ENCODE peak calls at places on chromosomes 16 and 17, in nine cellular contexts. One of them, this sample, is unnamed.

GRCh38 chr16:22712471-22712870 is 101.5 kb upstream of the HS3ST2 start:
- DNase-seq in activated T-helper 1 cell treated with anti-CD3 and anti-CD28 coated beads, Interleukin-12 subunit alpha, Interleukin-12 subunit beta, Interleukin-2, Interleukin-4 antibody, amounts not matched to agents 30 ng/mL and 10 ng/mL and 1 ng/mL, durations not matched to agents 14 hours and 24 hours and 36 hours: no peak
- DNase-seq in brain microvascular endothelial cell: no peak
- DNase-seq in M059J: no peak
- DNase-seq in left colon: no peak
- DNase-seq in HuH-7: no peak
- DNase-seq in stimulated activated CD4-positive, alpha-beta T cell treated with anti-CD3 and anti-CD28 coated beads, Interleukin-1b, Interleukin-23, amount 100 ng/mL, for 4 hours: no peak
- DNase-seq in EH: no peak
- DNase-seq in activated CD4-positive, CD25-positive, alpha-beta regulatory T cell treated with anti-CD3 and anti-CD28 coated beads, Interleukin-2, amount 50 U/mL, for 16 hours: no peak
- DNase-seq in this sample: no peak

GRCh38 chr16:2852731-2853507 is 5.1 kb downstream of the PRSS22 start:
- DNase-seq in M059J: no peak
- DNase-seq in brain microvascular endothelial cell: no peak
- DNase-seq in activated T-helper 1 cell treated with anti-CD3 and anti-CD28 coated beads, Interleukin-12 subunit alpha, Interleukin-12 subunit beta, Interleukin-2, Interleukin-4 antibody, amounts not matched to agents 30 ng/mL and 10 ng/mL and 1 ng/mL, durations not matched to agents 14 hours and 24 hours and 36 hours: no peak
- DNase-seq in stimulated activated CD4-positive, alpha-beta T cell treated with anti-CD3 and anti-CD28 coated beads, Interleukin-1b, Interleukin-23, amount 100 ng/mL, for 4 hours: no peak
- DNase-seq in EH: no peak
- DNase-seq in left colon: no peak
- DNase-seq in HuH-7: no peak
- DNase-seq in activated CD4-positive, CD25-positive, alpha-beta regulatory T cell treated with anti-CD3 and anti-CD28 coated beads, Interleukin-2, amount 50 U/mL, for 16 hours: no peak
- DNase-seq in this sample: no peak

GRCh38 chr16:77591347-77591746 is 131.0 kb upstream of the NUDT7 start:
- DNase-seq in EH: no peak
- DNase-seq in activated CD4-positive, CD25-positive, alpha-beta regulatory T cell treated with anti-CD3 and anti-CD28 coated beads, Interleukin-2, amount 50 U/mL, for 16 hours: no peak
- DNase-seq in brain microvascular endothelial cell: no peak
- DNase-seq in M059J: no peak
- DNase-seq in stimulated activated CD4-positive, alpha-beta T cell treated with anti-CD3 and anti-CD28 coated beads, Interleukin-1b, Interleukin-23, amount 100 ng/mL, for 4 hours: no peak
- DNase-seq in HuH-7: no peak
- DNase-seq in left colon: no peak
- DNase-seq in activated T-helper 1 cell treated with anti-CD3 and anti-CD28 coated beads, Interleukin-12 subunit alpha, Interleukin-12 subunit beta, Interleukin-2, Interleukin-4 antibody, amounts not matched to agents 30 ng/mL and 10 ng/mL and 1 ng/mL, durations not matched to agents 14 hours and 24 hours and 36 hours: no peak
- DNase-seq in this sample: no peak

GRCh38 chr17:44557653-44558285 is 485 bp downstream of the FZD2 start:
- DNase-seq in HuH-7: no peak
- DNase-seq in activated CD4-positive, CD25-positive, alpha-beta regulatory T cell treated with anti-CD3 and anti-CD28 coated beads, Interleukin-2, amount 50 U/mL, for 16 hours: no peak
- DNase-seq in stimulated activated CD4-positive, alpha-beta T cell treated with anti-CD3 and anti-CD28 coated beads, Interleukin-1b, Interleukin-23, amount 100 ng/mL, for 4 hours: no peak
- DNase-seq in left colon: peak
- DNase-seq in EH: peak
- DNase-seq in M059J: peak
- DNase-seq in activated T-helper 1 cell treated with anti-CD3 and anti-CD28 coated beads, Interleukin-12 subunit alpha, Interleukin-12 subunit beta, Interleukin-2, Interleukin-4 antibody, amounts not matched to agents 30 ng/mL and 10 ng/mL and 1 ng/mL, durations not matched to agents 14 hours and 24 hours and 36 hours: peak
- DNase-seq in brain microvascular endothelial cell: peak
- DNase-seq in this sample: peak

GRCh38 chr17:48351916-48352332 is 78.1 kb downstream of the SKAP1 start:
- DNase-seq in stimulated activated CD4-positive, alpha-beta T cell treated with anti-CD3 and anti-CD28 coated beads, Interleukin-1b, Interleukin-23, amount 100 ng/mL, for 4 hours: no peak
- DNase-seq in activated CD4-positive, CD25-positive, alpha-beta regulatory T cell treated with anti-CD3 and anti-CD28 coated beads, Interleukin-2, amount 50 U/mL, for 16 hours: no peak
- DNase-seq in brain microvascular endothelial cell: no peak
- DNase-seq in EH: peak
- DNase-seq in activated T-helper 1 cell treated with anti-CD3 and anti-CD28 coated beads, Interleukin-12 subunit alpha, Interleukin-12 subunit beta, Interleukin-2, Interleukin-4 antibody, amounts not matched to agents 30 ng/mL and 10 ng/mL and 1 ng/mL, durations not matched to agents 14 hours and 24 hours and 36 hours: no peak
- DNase-seq in M059J: peak
- DNase-seq in left colon: no peak
- DNase-seq in HuH-7: peak
- DNase-seq in this sample: peak

GRCh38 chr16:85588562-85589503 is 24.3 kb upstream of the GSE1 start:
- DNase-seq in stimulated activated CD4-positive, alpha-beta T cell treated with anti-CD3 and anti-CD28 coated beads, Interleukin-1b, Interleukin-23, amount 100 ng/mL, for 4 hours: no peak
- DNase-seq in brain microvascular endothelial cell: no peak
- DNase-seq in EH: no peak
- DNase-seq in activated CD4-positive, CD25-positive, alpha-beta regulatory T cell treated with anti-CD3 and anti-CD28 coated beads, Interleukin-2, amount 50 U/mL, for 16 hours: no peak
- DNase-seq in HuH-7: no peak
- DNase-seq in M059J: no peak
- DNase-seq in activated T-helper 1 cell treated with anti-CD3 and anti-CD28 coated beads, Interleukin-12 subunit alpha, Interleukin-12 subunit beta, Interleukin-2, Interleukin-4 antibody, amounts not matched to agents 30 ng/mL and 10 ng/mL and 1 ng/mL, durations not matched to agents 14 hours and 24 hours and 36 hours: no peak
- DNase-seq in left colon: no peak
- DNase-seq in this sample: no peak

GRCh38 chr16:27404163-27404823 is 2.3 kb downstream of the IL21R start:
- DNase-seq in activated T-helper 1 cell treated with anti-CD3 and anti-CD28 coated beads, Interleukin-12 subunit alpha, Interleukin-12 subunit beta, Interleukin-2, Interleukin-4 antibody, amounts not matched to agents 30 ng/mL and 10 ng/mL and 1 ng/mL, durations not matched to agents 14 hours and 24 hours and 36 hours: no peak
- DNase-seq in left colon: no peak
- DNase-seq in EH: no peak
- DNase-seq in activated CD4-positive, CD25-positive, alpha-beta regulatory T cell treated with anti-CD3 and anti-CD28 coated beads, Interleukin-2, amount 50 U/mL, for 16 hours: no peak
- DNase-seq in stimulated activated CD4-positive, alpha-beta T cell treated with anti-CD3 and anti-CD28 coated beads, Interleukin-1b, Interleukin-23, amount 100 ng/mL, for 4 hours: no peak
- DNase-seq in HuH-7: no peak
- DNase-seq in brain microvascular endothelial cell: no peak
- DNase-seq in M059J: no peak
- DNase-seq in this sample: no peak

GRCh38 chr16:19396555-19397011 is 21.1 kb upstream of the TMC5 start:
- DNase-seq in EH: no peak
- DNase-seq in HuH-7: no peak
- DNase-seq in M059J: peak
- DNase-seq in stimulated activated CD4-positive, alpha-beta T cell treated with anti-CD3 and anti-CD28 coated beads, Interleukin-1b, Interleukin-23, amount 100 ng/mL, for 4 hours: no peak
- DNase-seq in brain microvascular endothelial cell: no peak
- DNase-seq in activated T-helper 1 cell treated with anti-CD3 and anti-CD28 coated beads, Interleukin-12 subunit alpha, Interleukin-12 subunit beta, Interleukin-2, Interleukin-4 antibody, amounts not matched to agents 30 ng/mL and 10 ng/mL and 1 ng/mL, durations not matched to agents 14 hours and 24 hours and 36 hours: no peak
- DNase-seq in left colon: peak
- DNase-seq in activated CD4-positive, CD25-positive, alpha-beta regulatory T cell treated with anti-CD3 and anti-CD28 coated beads, Interleukin-2, amount 50 U/mL, for 16 hours: no peak
- DNase-seq in this sample: no peak